ENCODE peak calls at places on chromosomes 13 and 19, in seven cellular contexts. P is thoracic aorta; H is GM23248; Y is ascending aorta; G is cardiac muscle cell; Q is transverse colon; F is CD8-positive, alpha-beta memory T cell. U is an unnamed sample.

GRCh38 chr19:30387311-30388115 is 15.3 kb downstream of the ZNF536 start:
- DNase-seq in Q (no peak), G (peak; percentile 82), F (no peak), P (no peak), Y (no peak), H (no peak), U (no peak)

GRCh38 chr19:30224689-30225606 is 147.2 kb upstream of the ZNF536 start:
- DNase-seq in G (no peak), F (no peak), Y (no peak), H (peak; percentile 61), Q (no peak), P (no peak), U (no peak)

GRCh38 chr19:19744641-19745040 is 11.7 kb upstream of the ZNF14 start:
- DNase-seq in Y (no peak), F (no peak), Q (no peak), H (no peak), P (no peak), G (no peak), U (no peak)

GRCh38 chr19:46221152-46221551 is 8.4 kb upstream of the IGFL1 start:
- DNase-seq in H (no peak), Y (no peak), Q (no peak), F (no peak), P (no peak), G (no peak), U (no peak)

GRCh38 chr13:61612192-61612591 is 196.5 kb upstream of the PCDH20 start:
- DNase-seq in P (no peak), Q (no peak), F (no peak), H (no peak), Y (no peak), G (no peak), U (no peak)

GRCh38 chr13:111139874-111140561 is 24.9 kb downstream of the ARHGEF7 start:
- DNase-seq in G (no peak), Q (peak; percentile 21), H (no peak), P (no peak), Y (no peak), F (no peak), U (no peak)

GRCh38 chr19:40947573-40947972 is 43.5 kb upstream of the CYP2B6 start:
- DNase-seq in Y (no peak), P (no peak), Q (no peak), H (no peak), F (no peak), G (no peak), U (no peak)

GRCh38 chr19:10724573-10725071 is 6.7 kb downstream of the DNM2 start:
- DNase-seq in Q (no peak), Y (no peak), G (no peak), P (no peak), H (peak; percentile 72), F (no peak), U (no peak)

GRCh38 chr19:51338563-51339312 is 3.2 kb downstream of the VSIG10L start:
- DNase-seq in G (peak; percentile 91), P (peak; percentile 66), Q (peak; percentile 90), F (peak; percentile 82), Y (peak; percentile 92), H (peak; percentile 88), U (peak; percentile 74)

GRCh38 chr19:40610396-40611064 is 9.4 kb downstream of the LTBP4 start:
- DNase-seq in Q (peak; percentile 73), P (no peak), G (no peak), Y (peak; percentile 87), F (peak; percentile 80), H (peak; percentile 63), U (peak; percentile 79)

GRCh38 chr19:48818234-48818823 is 7.5 kb upstream of the BCAT2 start:
- DNase-seq in H (no peak), G (no peak), Q (peak; percentile 41), P (no peak), F (no peak), Y (no peak), U (no peak)

DNA sequence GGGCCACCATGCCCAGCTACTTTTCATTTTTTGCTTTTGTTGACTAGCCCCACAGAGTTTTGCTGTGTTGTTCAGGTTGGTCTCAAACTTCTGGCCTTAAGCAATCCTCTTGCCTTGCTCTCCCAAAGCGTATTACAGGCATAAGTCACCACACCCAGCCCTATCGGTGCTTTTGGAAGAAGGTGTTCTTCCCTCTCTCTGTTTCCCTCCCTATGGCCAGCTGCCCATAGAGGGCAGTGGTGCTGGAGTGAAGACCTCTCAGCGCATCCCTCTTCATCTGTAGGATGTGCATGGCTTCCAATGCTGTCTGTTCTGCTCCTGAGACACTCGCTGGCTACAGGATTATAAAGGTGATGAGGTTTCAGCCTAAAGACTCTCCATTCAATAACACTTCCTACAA is 1.3 kb upstream of the CD22 start:
- DNase-seq in G (no peak), Y (no peak), Q (no peak), H (no peak), P (no peak), F (no peak), U (no peak)
- H3K27ac ChIP-seq in G (no peak overlapping the region), Y (no peak overlapping the region), Q (no peak overlapping the region), H (no peak overlapping the region), P (no peak overlapping the region), F (no peak overlapping the region), U (no peak overlapping the region)

DNA sequence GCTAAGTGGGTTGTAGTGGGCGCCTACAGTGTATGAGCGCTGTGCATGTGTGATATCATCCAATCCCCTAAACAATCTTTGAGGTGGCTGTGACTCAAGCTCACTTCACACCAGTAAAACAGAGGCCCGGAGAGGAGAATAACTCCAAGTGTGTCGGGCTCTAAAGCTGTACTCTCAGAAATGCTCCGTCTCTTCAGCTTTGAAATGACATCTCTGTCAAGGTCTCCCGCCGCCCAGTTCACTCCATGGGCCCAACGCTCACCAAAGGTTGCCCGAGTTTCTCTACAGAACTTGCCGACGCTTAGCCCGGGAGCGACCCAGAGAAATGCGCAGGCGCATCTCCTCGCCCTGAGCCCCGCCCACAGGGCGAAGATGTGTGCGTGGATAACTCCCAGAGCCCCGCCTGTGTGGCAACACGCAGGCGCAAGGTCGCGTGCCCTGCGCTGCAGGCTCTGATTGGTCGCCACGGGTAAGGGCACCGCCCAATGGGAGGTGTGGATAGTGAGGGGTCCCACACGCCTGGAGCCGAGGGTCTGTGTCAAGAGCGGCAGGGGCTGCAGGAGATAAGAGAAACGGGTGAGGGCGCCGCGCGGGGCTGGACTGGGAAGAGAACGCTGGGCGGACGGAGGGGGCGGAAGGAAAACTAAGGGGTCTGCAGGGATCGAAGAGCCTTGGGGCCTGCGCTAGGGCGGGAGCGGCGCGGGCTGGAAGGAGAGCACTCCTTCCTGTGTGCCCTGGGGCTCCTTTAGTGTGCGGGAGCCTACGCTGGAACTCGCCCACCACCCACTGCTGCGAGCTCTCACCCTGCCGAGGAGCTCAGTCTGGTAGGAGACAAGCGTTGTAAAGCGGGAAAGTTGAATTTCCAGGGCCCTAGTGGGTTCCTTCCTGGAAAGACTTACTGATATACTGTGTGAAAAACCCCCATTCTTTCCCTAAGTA is at the start of gene ZNF526:
- DNase-seq in Q (peak; percentile 98), G (peak; percentile 98), P (peak; percentile 90), Y (peak; percentile 98), F (peak; percentile 96), H (peak; percentile 99), U (peak; percentile 98)
- H3K4me1 ChIP-seq in Q (peaks cover 55% of the 10 kb centered on the region), G (peaks cover 2% of the 10 kb centered on the region), P (peaks cover 56% of the 10 kb centered on the region), Y (no peaks in the 10 kb centered on the region), F (peaks cover 46% of the 10 kb centered on the region), H (peaks cover 25% of the 10 kb centered on the region), U (peaks cover 58% of the 10 kb centered on the region)

DNA sequence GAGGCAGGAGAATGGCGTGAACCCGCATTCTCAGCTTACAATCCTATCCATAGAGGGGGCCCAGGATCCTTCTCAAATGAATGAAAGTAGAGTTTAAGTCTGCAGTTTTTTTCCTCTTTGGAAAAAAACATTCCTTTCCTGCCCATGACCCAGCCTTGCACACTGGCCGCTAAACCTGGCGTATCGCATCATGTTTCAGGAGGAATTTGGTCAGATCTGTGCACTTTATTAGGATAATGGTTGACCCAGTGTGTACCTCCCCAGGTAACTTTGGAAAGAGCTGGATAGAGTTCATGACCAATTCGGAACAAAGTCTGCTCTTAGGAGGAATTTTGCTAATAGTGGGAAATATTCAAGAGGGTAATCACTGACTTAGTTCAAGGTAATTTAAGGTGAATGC is 46.1 kb downstream of the SIPA1L3 start:
- DNase-seq in P (no peak), Q (no peak), F (no peak), G (no peak), Y (peak; percentile 3), H (no peak), U (no peak)
- H3K27ac ChIP-seq in P (no peak overlapping the region), Q (peak overlapping the region; percentile 77), F (no peak overlapping the region), G (peak overlapping the region; percentile 12), Y (no peak overlapping the region), H (peak overlapping the region; percentile 2), U (no peak overlapping the region)

GRCh38 chr19:17863520-17864182 is 3.9 kb downstream of the RPL18A start:
- DNase-seq in G (no peak), P (no peak), Y (no peak), H (no peak), F (no peak), Q (no peak), U (no peak)
- H3K4me1 ChIP-seq in G (peaks cover 6% of the 10 kb centered on the region), P (peaks cover 23% of the 10 kb centered on the region), Y (peaks cover 10% of the 10 kb centered on the region), H (peaks cover 14% of the 10 kb centered on the region), F (peaks cover 18% of the 10 kb centered on the region), Q (peaks cover 58% of the 10 kb centered on the region), U (peaks cover 21% of the 10 kb centered on the region)

DNA sequence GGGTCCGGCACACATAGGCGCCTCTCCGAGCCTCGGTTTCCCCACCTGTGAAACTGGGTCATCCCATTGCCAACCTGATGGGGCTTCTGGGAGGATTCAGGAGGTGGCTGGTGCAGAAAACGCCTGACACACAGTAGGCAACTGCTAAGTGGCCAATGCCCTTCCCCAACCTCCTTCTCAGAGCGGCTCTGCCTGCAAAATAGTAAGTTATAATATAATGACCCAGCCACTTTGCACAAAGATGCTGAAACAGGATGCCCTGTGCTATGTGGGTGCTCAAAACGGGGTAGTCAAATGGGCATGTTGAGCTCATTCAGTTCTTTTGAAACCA is 453 bp downstream of the MARCHF2 start:
- DNase-seq in G (no peak), Y (no peak), H (peak; percentile 20), F (no peak), P (no peak), Q (no peak), U (peak; percentile 33)
- H3K27ac ChIP-seq in G (no peak overlapping the region), Y (peak overlapping the region; percentile 60), H (no peak overlapping the region), F (peak overlapping the region; percentile 47), P (peak overlapping the region; percentile 54), Q (peak overlapping the region; percentile 90), U (no peak overlapping the region)

DNA sequence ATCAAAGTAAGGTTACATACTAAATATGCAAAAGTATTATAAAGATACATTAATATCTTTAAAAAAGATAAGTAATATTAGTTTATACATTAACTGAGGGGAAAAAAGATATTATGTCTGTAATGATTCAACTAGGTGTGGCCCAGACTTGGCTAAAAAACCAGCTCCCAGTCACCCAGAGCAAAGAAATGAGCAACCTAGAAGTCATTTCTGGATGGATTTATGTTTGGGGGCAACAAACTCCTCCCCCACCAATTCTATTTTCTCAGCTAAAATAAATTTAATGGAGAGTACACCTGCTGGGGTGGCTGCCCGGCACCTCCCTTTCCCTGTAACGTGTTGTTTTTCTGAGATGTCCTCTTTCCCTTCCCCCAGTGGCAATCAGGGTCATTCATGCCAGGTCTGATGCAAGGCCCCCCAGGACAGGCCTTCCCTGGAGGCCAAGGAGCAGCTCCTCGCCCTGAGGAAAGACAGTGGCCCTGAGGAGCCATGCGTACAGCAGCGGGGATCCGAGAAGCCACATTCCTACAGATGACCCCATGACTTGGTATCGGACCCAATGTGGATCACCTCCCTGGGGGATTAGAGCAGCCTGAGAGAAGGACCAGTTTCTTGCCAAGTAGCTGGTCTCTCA is 78.6 kb upstream of the DOCK9 start:
- DNase-seq in Q (no peak), Y (no peak), G (no peak), P (no peak), H (peak; percentile 60), F (no peak), U (no peak)
- H3K4me1 ChIP-seq in Q (peaks cover 55% of the 10 kb centered on the region), Y (no peaks in the 10 kb centered on the region), G (peaks cover 13% of the 10 kb centered on the region), P (peaks cover 11% of the 10 kb centered on the region), H (peaks cover 21% of the 10 kb centered on the region), F (peaks cover 61% of the 10 kb centered on the region), U (peaks cover 43% of the 10 kb centered on the region)

GRCh38 chr19:2302319-2303208 is 5.4 kb downstream of the LINGO3 start:
- DNase-seq in P (no peak), Q (peak; percentile 52), Y (peak; percentile 76), F (no peak), G (peak; percentile 36), H (peak; percentile 70), U (no peak)
- H3K27ac ChIP-seq in P (no peak overlapping the region), Q (no peak overlapping the region), Y (no peak overlapping the region), F (no peak overlapping the region), G (no peak overlapping the region), H (no peak overlapping the region), U (no peak overlapping the region)

U was measured in CD4-positive, CD25-positive, alpha-beta regulatory T cell.